ENCODE peak calls at places on chromosomes 13 and 19, in four cellular contexts. N, H, O and T are unnamed samples. For H3K27me3, the result is how much of the 10 kb centered on the place peaks cover.

GRCh38 chr19:610801-611505 is 21.3 kb downstream of the HCN2 start:
- DNase-seq in O (peak), H (peak), N (no peak), T (no peak)

GRCh38 chr13:109941951-109942350 is 155.6 kb upstream of the IRS2 start:
- DNase-seq in N (peak), H (no peak), O (no peak), T (no peak)

GRCh38 chr19:55066107-55066709 is 3.3 kb upstream of the RDH13 start:
- DNase-seq in H (no peak), O (no peak), N (no peak), T (peak)

GRCh38 chr19:38946229-38947010 is 15.7 kb downstream of the MRPS12 start:
- DNase-seq in H (no peak), N (no peak), O (no peak), T (peak)

GRCh38 chr13:39051157-39051556 is 12.9 kb downstream of the NHLRC3 start:
- DNase-seq in H (no peak), O (no peak), N (peak), T (no peak)

GRCh38 chr19:40813182-40813581 is 14.2 kb downstream of the EGLN2 start:
- DNase-seq in O (no peak), N (no peak), H (no peak), T (no peak)

GRCh38 chr19:38878575-38879399 is 712 bp upstream of the RINL start:
- DNase-seq in O (no peak), N (no peak), H (no peak), T (peak)

GRCh38 chr13:43245374-43245964 is 222.1 kb downstream of the DNAJC15 start:
- DNase-seq in O (no peak), N (peak), H (peak), T (no peak)

GRCh38 chr13:109684836-109685602 is 101.4 kb downstream of the IRS2 start:
- DNase-seq in O (peak), N (peak), H (peak), T (no peak)

GRCh38 chr19:49704888-49705642 is 14.1 kb downstream of the CPT1C start:
- DNase-seq in N (no peak), O (no peak), H (no peak), T (no peak)

GRCh38 chr19:35592226-35592625 is 6.3 kb downstream of the PMIS2 start:
- DNase-seq in H (no peak), O (no peak), N (peak), T (peak)

GRCh38 chr13:77298403-77298802 is 28.5 kb downstream of the MYCBP2 start:
- DNase-seq in N (no peak), O (no peak), H (no peak), T (no peak)

GRCh38 chr19:5207806-5208205 is 132.8 kb downstream of the PTPRS start:
- DNase-seq in N (no peak), H (no peak), O (no peak), T (peak)

GRCh38 chr19:55667958-55668357 is 7.1 kb upstream of the EPN1 start:
- DNase-seq in N (no peak), H (no peak), O (no peak), T (no peak)

GRCh38 chr13:97018029-97018819 is 23.9 kb upstream of the OXGR1 start:
- DNase-seq in H (peak), N (peak), O (peak), T (peak)

GRCh38 chr19:7869453-7869909 is 4.7 kb downstream of the PRR36 start:
- DNase-seq in N (peak), H (no peak), O (no peak), T (peak)
- H3K27me3 ChIP-seq in N (under half), H (under half), O (half or more), T (half or more)

GRCh38 chr13:113724780-113725315 is 34.2 kb upstream of the TMEM255B start:
- DNase-seq in N (peak), H (peak), O (peak), T (peak)
- H3K4me3 ChIP-seq in N (peak), H (peak), O (peak), T (peak)

DNA sequence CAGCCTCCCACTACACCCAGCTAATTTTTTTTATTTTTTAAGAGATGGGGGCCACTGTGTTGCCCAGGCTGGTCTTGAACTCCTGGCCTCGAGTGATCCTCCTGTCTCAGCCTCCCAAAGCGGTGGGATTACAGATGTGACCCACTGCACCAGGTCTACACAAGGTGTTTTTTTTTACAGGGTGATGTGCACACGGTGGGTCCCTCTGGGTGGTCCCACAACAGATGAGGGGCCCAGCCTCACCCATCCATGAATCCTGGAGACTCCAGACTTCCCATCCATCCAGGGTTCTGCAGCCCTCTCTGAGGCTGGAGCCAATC is 602 bp upstream of the KLF2 start:
- DNase-seq in N (no peak), H (no peak), O (no peak), T (no peak)
- H3K27me3 ChIP-seq in N (under half), H (under half), O (under half), T (half or more)

DNA sequence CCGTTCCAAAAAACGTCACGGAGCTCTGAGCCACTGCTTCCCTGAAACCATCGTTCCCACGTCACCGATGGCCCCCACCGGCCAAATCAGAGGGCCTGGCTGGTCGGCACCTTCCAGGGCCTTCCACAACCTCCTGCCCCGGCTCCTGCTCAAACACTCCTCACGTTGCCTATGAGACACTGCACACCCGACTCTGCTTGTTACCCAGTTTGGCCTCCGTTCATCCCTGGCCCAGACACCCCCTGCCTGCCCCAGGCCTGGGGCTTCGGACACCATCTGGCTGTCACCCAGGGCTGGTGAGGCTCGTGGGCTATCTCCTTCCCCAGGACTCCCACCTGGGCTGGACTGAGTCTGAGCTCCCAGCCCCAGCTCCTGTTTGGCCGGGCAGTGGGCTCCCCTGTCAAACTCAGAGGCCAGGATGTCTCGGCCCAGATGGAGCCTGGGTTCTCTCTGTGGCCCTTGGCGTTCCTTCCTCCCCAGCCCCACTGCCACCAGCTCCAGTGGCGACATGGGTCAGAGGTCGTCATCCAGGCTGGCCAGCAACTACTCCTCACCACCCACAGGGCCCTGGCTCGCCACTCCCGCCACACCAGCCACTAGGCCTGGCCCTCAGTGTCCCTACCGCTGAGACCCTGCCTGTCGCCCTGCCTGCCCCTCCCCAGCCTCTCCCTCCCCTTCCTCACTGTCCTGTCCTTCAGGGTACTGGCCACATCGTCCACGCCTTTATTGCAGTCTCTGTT is 17.7 kb downstream of the CERS1 start:
- DNase-seq in O (no peak), N (no peak), H (no peak), T (no peak)
- H3K4me3 ChIP-seq in O (no peak), N (no peak), H (no peak), T (no peak)

DNA sequence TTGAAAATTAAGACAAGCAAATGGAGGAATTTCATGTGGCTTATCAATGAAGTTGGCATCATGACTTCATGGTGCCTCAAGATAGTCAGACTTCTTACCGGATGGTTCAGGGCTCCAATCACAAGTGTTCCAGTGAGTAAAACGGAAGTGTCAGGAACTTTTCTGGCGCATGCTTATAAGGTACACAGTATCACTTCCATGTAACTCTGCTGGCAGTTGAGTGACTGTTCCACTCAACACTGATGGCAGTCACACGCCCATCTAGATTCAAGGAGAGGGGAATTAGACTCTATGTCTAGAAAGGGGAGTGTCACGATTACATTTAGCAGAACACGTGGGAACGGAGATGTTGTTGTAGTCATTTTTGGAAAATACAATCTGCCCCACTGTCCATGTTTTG is 114.3 kb downstream of the KCTD15 start:
- DNase-seq in H (no peak), N (no peak), O (no peak), T (no peak)
- H3K27me3 ChIP-seq in H (under half), N (under half), O (under half), T (under half)

GRCh38 chr13:98202026-98202425 is 25.0 kb upstream of the RNF113B start:
- DNase-seq in O (no peak), N (no peak), H (no peak), T (peak)
- H3K4me3 ChIP-seq in O (no peak), N (no peak), H (no peak), T (no peak)

DNA sequence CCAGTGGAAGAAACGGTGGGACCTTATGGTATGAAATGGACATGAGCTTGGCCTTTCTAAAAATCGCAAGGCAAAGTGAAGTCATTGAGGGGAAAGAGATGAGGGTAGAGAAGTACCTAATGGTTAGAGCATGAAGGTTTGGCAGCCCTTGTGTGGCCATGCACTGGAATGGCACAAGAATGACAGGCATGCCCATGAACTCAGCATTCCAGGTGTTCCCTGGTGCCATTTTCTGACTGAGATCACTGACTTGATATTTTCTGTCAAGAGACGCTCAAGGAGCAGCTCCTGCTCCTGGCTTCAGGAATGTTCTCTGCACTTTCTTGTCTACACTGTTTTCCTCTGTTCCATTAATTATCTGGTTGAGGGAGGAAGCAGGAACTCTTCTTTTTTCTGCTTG is 225.0 kb upstream of the SLC10A2 start:
- DNase-seq in O (no peak), H (no peak), N (no peak), T (no peak)
- H3K27me3 ChIP-seq in O (under half), H (under half), N (under half), T (under half)

DNA sequence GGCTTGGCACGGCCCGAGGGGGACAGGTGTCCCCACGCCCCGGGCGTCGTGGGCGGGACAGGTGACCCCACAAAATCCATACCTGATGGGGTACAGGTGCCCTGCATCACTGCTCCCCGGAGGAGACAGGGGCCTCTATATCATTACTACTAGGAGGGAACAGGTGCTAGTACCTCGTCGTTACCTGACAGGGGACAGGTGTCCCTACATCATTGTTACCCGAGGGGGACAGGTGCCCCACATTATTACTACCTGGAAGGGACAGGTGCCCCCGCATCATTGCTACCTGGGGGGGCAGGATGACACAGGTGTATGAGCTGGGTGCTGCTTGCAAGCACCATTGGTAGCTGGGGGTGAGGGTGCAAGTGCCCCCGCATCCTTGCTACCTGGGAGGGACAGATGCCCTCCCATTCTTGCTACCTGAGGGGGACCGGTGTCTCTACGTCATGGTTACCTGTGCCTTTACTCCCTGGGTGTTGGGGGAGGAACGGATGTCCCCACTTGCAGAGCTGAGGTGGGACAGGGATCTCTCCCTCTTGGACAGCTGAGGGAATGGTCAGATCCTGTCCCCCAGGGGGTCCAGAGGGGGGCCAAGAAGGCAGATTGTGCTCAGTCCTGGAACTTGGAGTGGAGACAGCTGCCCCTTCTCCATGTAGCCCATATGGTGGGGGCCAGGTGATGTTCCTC is 618 bp downstream of the CRTC1 start:
- DNase-seq in O (no peak), N (no peak), H (no peak), T (peak)
- H3K4me3 ChIP-seq in O (peak), N (peak), H (peak), T (peak)

GRCh38 chr19:17156296-17156946 is 58.7 kb upstream of the USE1 start:
- DNase-seq in O (no peak), H (no peak), N (no peak), T (no peak)
- H3K27me3 ChIP-seq in O (under half), H (under half), N (under half), T (under half)

GRCh38 chr13:30796833-30797601 is 61.7 kb downstream of the ALOX5AP start:
- DNase-seq in O (no peak), N (peak), H (peak), T (no peak)

GRCh38 chr13:30800107-30800506 is 64.8 kb downstream of the ALOX5AP start:
- DNase-seq in O (no peak), H (no peak), N (no peak), T (no peak)

GRCh38 chr13:30797847-30798246 is 62.5 kb downstream of the ALOX5AP start:
- DNase-seq in O (no peak), N (no peak), H (no peak), T (no peak)

GRCh38 chr13:30798776-30799625 is 63.7 kb downstream of the ALOX5AP start:
- DNase-seq in N (no peak), O (no peak), H (no peak), T (no peak)

DNA sequence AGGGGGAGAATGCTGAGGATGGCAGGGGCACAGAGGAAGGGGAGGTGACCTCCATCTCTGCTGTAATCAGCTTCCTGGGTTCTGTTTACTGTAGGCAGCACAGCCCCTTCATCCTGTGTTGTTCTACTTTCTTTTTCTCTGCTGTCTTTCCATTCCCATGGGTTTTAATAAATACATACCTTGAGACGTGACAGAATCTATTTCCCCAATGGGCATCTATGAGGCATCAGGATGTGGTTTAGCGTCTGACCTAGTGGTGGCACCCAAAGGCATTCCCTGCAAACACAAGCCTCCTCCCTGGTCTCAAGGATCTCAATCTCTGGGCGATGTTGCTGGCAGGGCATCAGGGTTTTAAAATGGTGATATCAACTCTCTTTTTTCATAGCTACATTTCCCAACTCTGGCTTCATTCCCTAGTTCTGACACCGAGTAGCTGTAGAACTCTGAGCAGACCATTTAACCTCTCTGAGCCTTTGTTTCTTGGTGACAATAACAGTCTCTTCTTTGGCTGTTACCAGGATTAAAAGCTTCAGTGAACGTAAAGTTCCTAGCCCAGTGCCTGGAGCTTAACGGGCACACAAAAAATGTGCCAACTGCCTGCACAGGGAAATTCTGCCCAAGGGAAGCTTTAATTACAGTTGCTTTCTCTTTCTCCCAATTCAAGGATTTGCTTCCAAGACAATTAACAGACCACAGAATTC is 60.9 kb downstream of the ALOX5AP start:
- DNase-seq in H (peak), N (peak), O (no peak), T (no peak)
- H3K4me3 ChIP-seq in H (no peak), N (no peak), O (no peak), T (no peak)